ENCODE peak calls at places on chromosomes 6 and 20, in eight cellular contexts. P is A549, I is NB4, Y is SK-N-SH, A is H1, K is WTC11, J is HCT116, T is K562. L is an unnamed sample.

GRCh38 chr6:22112490-22112889 is 184.3 kb downstream of the PRL start:
- DNase-seq in P (peak; percentile 71), I (peak; percentile 36), T (no peak), Y (no peak), J (no peak), K (no peak), A (no peak), L (no peak)

GRCh38 chr6:10465633-10466499 is 51.0 kb upstream of the TFAP2A start:
- DNase-seq in K (peak; percentile 83), P (peak; percentile 72), Y (peak; percentile 54), I (peak; percentile 69), T (peak; percentile 46), A (no peak), J (peak; percentile 65), L (no peak)

GRCh38 chr6:150425508-150425907 is 56.7 kb downstream of the IYD start:
- DNase-seq in J (no peak), Y (no peak), I (no peak), K (no peak), P (no peak), T (no peak), A (no peak), L (no peak)

GRCh38 chr20:35615667-35616464 is at the start of gene SPAG4:
- DNase-seq in K (peak; percentile 100), A (peak; percentile 98), Y (peak; percentile 100), P (peak; percentile 100), T (peak; percentile 100), I (peak; percentile 100), J (no peak), L (no peak)

GRCh38 chr6:41584668-41585205 is 38.6 kb downstream of the FOXP4 start:
- DNase-seq in K (peak; percentile 84), Y (no peak), P (no peak), T (no peak), I (no peak), A (no peak), J (no peak), L (no peak)

GRCh38 chr6:70863343-70863742 is 93.5 kb downstream of the B3GAT2 start:
- DNase-seq in I (no peak), Y (no peak), J (no peak), A (no peak), T (no peak), P (no peak), K (no peak), L (no peak)

GRCh38 chr6:403659-404655 is 12.4 kb downstream of the IRF4 start:
- DNase-seq in P (no peak), K (no peak), I (no peak), Y (no peak), T (no peak), J (no peak), A (no peak), L (no peak)

GRCh38 chr6:166553563-166554271 is 32.8 kb downstream of the RAMACL start:
- DNase-seq in J (no peak), I (no peak), A (no peak), T (no peak), P (no peak), K (no peak), Y (no peak), L (no peak)

GRCh38 chr6:129351807-129352206 is 358.2 kb downstream of the ARHGAP18 start:
- DNase-seq in A (no peak), T (no peak), P (no peak), Y (no peak), K (no peak), J (no peak), I (no peak), L (no peak)

GRCh38 chr6:119218548-119218947 is 131.0 kb downstream of the MAN1A1 start:
- DNase-seq in I (no peak), A (no peak), P (no peak), Y (no peak), J (no peak), T (no peak), K (no peak), L (no peak)

GRCh38 chr20:8020314-8021079 is 936 bp upstream of the TMX4 start:
- DNase-seq in Y (no peak), A (no peak), P (no peak), K (no peak), T (no peak), J (no peak), I (peak; percentile 92), L (peak; percentile 85)

GRCh38 chr6:42598300-42598699 is 34.5 kb downstream of the UBR2 start:
- DNase-seq in T (no peak), J (no peak), K (no peak), P (no peak), I (peak; percentile 15), A (no peak), Y (no peak), L (no peak)

GRCh38 chr20:6636209-6637159 is 131.0 kb upstream of the BMP2 start:
- DNase-seq in J (no peak), K (no peak), I (peak; percentile 80), P (peak; percentile 47), T (no peak), A (no peak), Y (peak; percentile 2), L (no peak)

GRCh38 chr20:23358923-23359572 is 2.9 kb upstream of the GZF1 start:
- DNase-seq in K (no peak), Y (no peak), P (no peak), J (no peak), I (no peak), T (no peak), A (no peak), L (no peak)

GRCh38 chr6:30682181-30683117 is 4.0 kb downstream of the PPP1R18 start:
- DNase-seq in P (peak; percentile 55), K (peak; percentile 42), J (no peak), A (no peak), I (peak; percentile 98), T (peak; percentile 76), Y (peak; percentile 84), L (peak; percentile 70)

GRCh38 chr6:30681696-30682180 is 4.7 kb downstream of the PPP1R18 start:
- DNase-seq in I (no peak), K (no peak), A (no peak), T (no peak), P (no peak), Y (no peak), J (no peak), L (no peak)

GRCh38 chr6:30678964-30679726 is 6.3 kb upstream of the DHX16 start:
- DNase-seq in Y (peak; percentile 90), A (no peak), I (peak; percentile 90), J (no peak), T (peak; percentile 84), K (peak; percentile 94), P (peak; percentile 76), L (no peak)

GRCh38 chr6:30676660-30677270 is 4.0 kb upstream of the DHX16 start:
- DNase-seq in Y (no peak), T (no peak), P (no peak), J (no peak), K (no peak), A (no peak), I (no peak), L (no peak)

GRCh38 chr6:30679765-30680535 is 6.5 kb downstream of the PPP1R18 start:
- DNase-seq in J (no peak), K (no peak), I (no peak), A (no peak), Y (no peak), P (no peak), T (no peak), L (no peak)
- TF ChIP-seq MAX in J (no peak), K (no peak), I (no peak), A (no peak), Y (no peak), P (no peak), T (no peak), L (no peak)

GRCh38 chr6:56732517-56732916 is 89.8 kb upstream of the DST start:
- DNase-seq in J (no peak), K (no peak), P (no peak), A (no peak), I (no peak), T (no peak), Y (no peak), L (no peak)

GRCh38 chr6:56733298-56733697 is 90.6 kb upstream of the DST start:
- DNase-seq in K (no peak), A (no peak), P (no peak), J (no peak), Y (no peak), T (no peak), I (no peak), L (no peak)

GRCh38 chr6:56727097-56727845 is 84.6 kb upstream of the DST start:
- DNase-seq in J (no peak), K (no peak), I (no peak), A (no peak), P (no peak), Y (no peak), T (no peak), L (no peak)

GRCh38 chr6:56730663-56731529 is 88.2 kb upstream of the DST start:
- DNase-seq in K (no peak), I (no peak), P (no peak), T (no peak), J (no peak), A (no peak), Y (no peak), L (no peak)

GRCh38 chr6:56729719-56730118 is 87.0 kb upstream of the DST start:
- DNase-seq in K (no peak), A (no peak), J (no peak), T (no peak), I (no peak), P (no peak), Y (no peak), L (no peak)
- TF ChIP-seq MAX in K (no peak), A (no peak), J (no peak), T (no peak), I (no peak), P (no peak), Y (peak; percentile 56), L (no peak)

DNA sequence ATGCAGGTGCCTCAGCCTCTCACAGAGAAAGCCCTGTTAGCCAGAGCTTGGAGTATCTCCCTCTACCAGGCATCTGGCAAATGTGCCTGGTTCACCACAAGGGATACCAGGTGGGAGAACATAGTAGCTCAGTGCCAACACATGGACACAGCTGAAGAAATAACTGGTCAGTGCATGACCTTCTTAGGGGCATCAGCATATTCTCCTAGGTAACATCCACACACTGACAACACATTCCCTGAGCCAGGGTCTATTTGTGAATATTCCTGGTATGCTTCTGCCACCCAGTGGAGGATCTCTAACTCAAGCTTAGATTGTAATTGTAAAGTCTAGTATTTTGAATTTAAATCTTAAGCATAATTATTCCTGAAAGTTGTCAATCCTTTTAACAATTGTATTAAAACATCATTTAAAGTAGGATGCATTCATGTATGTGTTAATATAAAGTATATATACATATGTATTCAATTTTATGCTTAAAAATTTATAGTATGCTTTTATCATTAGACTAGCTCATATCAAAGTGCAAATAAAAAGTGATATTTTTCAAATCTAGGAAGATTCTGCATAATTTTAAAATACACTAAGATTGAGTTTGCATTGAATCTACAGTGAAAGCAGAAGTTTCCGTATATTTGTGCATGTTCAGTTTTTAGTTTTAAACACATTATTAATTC is 45.3 kb upstream of the COL21A1 start:
- DNase-seq in K (peak; percentile 25), T (no peak), A (no peak), Y (peak; percentile 49), J (peak; percentile 53), I (peak; percentile 69), P (peak; percentile 67), L (no peak)
- TF ChIP-seq MAX in K (no peak), T (no peak), A (no peak), Y (no peak), J (no peak), I (no peak), P (no peak), L (no peak)

DNA sequence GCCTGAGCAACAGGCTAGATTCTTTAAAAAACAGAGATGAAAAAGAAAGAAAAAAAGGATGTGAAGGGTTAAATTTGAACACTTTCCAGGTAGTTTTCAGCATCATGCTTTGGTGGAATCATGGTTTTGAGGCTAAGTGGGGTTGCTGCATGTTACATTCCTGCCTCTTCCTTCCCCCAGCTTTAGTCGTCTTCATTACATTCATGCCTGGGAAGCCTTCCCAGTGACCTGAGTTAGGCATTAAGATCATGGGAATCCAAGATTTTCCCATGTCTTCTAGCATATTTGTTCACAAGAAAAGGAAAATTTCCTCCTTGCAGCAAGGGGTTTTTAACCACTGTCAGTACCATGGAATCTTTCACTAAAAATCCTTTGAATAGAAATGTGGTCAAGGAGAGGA is 12.0 kb downstream of the TPX2 start:
- DNase-seq in I (no peak), A (no peak), T (no peak), J (no peak), K (no peak), P (no peak), Y (no peak), L (no peak)
- TF ChIP-seq MAX in I (no peak), A (no peak), T (no peak), J (no peak), K (no peak), P (no peak), Y (no peak), L (no peak)

L was measured in GM12878.